ENCODE peak calls at places on chromosomes 7 and 10, in eight cellular contexts. U, J, T, Y, F, I, O and G are unnamed samples.

GRCh38 chr10:71713135-71714040 is 6.2 kb downstream of the C10orf105 start:
- DNase-seq in F (no peak), I (no peak), Y (no peak), U (peak; percentile 16), O (peak; percentile 41), T (peak; percentile 88), J (peak; percentile 43), G (no peak)

GRCh38 chr10:122494173-122494820 is 32.9 kb downstream of the HTRA1 start:
- DNase-seq in Y (no peak), J (no peak), I (no peak), F (no peak), O (no peak), U (no peak), T (no peak), G (no peak)

GRCh38 chr7:104397442-104397841 is 69.0 kb downstream of the LHFPL3 start:
- DNase-seq in F (no peak), J (no peak), O (no peak), U (no peak), Y (no peak), I (no peak), T (no peak), G (no peak)

GRCh38 chr10:45151467-45152214 is 150.9 kb downstream of the ZNF22 start:
- DNase-seq in Y (no peak), F (no peak), O (no peak), I (no peak), J (no peak), T (no peak), U (no peak), G (no peak)

GRCh38 chr10:121774404-121774803 is 153.4 kb downstream of the ATE1 start:
- DNase-seq in T (no peak), Y (no peak), I (no peak), O (no peak), J (no peak), U (no peak), F (no peak), G (no peak)

GRCh38 chr10:77560471-77560870 is 77.1 kb downstream of the KCNMA1 start:
- DNase-seq in I (no peak), U (no peak), J (no peak), F (no peak), O (no peak), T (no peak), Y (no peak), G (no peak)

GRCh38 chr10:78760463-78761240 is 308.1 kb upstream of the ZMIZ1 start:
- DNase-seq in F (no peak), U (no peak), O (no peak), I (no peak), Y (no peak), T (no peak), J (no peak), G (no peak)

GRCh38 chr7:102275123-102275703 is 11.5 kb upstream of the SH2B2 start:
- DNase-seq in F (no peak), U (no peak), Y (no peak), J (no peak), T (no peak), O (no peak), I (no peak), G (no peak)

GRCh38 chr10:43202657-43203490 is 64.0 kb downstream of the RASGEF1A start:
- DNase-seq in I (peak; percentile 84), Y (no peak), F (peak; percentile 71), O (peak; percentile 63), U (peak; percentile 17), T (peak; percentile 45), J (no peak), G (no peak)

GRCh38 chr10:122147731-122148130 is 123.4 kb upstream of the BTBD16 start:
- DNase-seq in O (no peak), I (no peak), J (no peak), F (no peak), U (no peak), Y (no peak), T (no peak), G (no peak)

GRCh38 chr10:110372656-110373055 is 67.9 kb upstream of the SMNDC1 start:
- DNase-seq in F (no peak), I (no peak), Y (no peak), J (no peak), T (no peak), O (no peak), U (no peak), G (no peak)

GRCh38 chr10:117569610-117570395 is 27.3 kb downstream of the EMX2 start:
- DNase-seq in F (no peak), U (no peak), I (no peak), O (no peak), Y (no peak), T (no peak), J (no peak), G (no peak)

GRCh38 chr7:151382079-151382885 is 27.6 kb downstream of the WDR86 start:
- DNase-seq in Y (no peak), T (no peak), J (no peak), U (peak; percentile 47), I (no peak), F (peak; percentile 78), O (no peak), G (no peak)

GRCh38 chr7:132436121-132436520 is 140.1 kb downstream of the PLXNA4 start:
- DNase-seq in F (no peak), T (no peak), J (no peak), U (no peak), O (no peak), Y (no peak), I (no peak), G (no peak)

GRCh38 chr10:71647526-71648354 is 71.8 kb downstream of the C10orf105 start:
- DNase-seq in T (no peak), U (no peak), J (no peak), I (no peak), Y (no peak), O (no peak), F (no peak), G (no peak)

GRCh38 chr7:71618281-71618680 is 486.3 kb downstream of the GALNT17 start:
- DNase-seq in I (no peak), Y (no peak), T (no peak), O (no peak), F (no peak), U (no peak), J (no peak), G (no peak)

GRCh38 chr10:21166557-21167287 is 269.6 kb upstream of the NEBL start:
- DNase-seq in Y (no peak), O (no peak), T (no peak), J (no peak), F (no peak), U (no peak), I (no peak), G (no peak)

GRCh38 chr7:22238354-22239311 is 118.3 kb downstream of the RAPGEF5 start:
- DNase-seq in T (no peak), J (no peak), O (no peak), Y (no peak), F (no peak), U (no peak), I (no peak), G (no peak)

GRCh38 chr10:27998954-27999275 is at the start of gene ODAD2:
- DNase-seq in T (no peak), Y (peak; percentile 11), U (no peak), F (no peak), I (no peak), O (peak; percentile 23), J (no peak), G (no peak)

GRCh38 chr7:140062118-140062527 is 628 bp downstream of the PARP12 start:
- DNase-seq in J (no peak), U (peak; percentile 42), I (peak; percentile 63), T (no peak), Y (peak; percentile 52), O (no peak), F (peak; percentile 89), G (no peak)

GRCh38 chr10:88952647-88953111 is at the start of gene ACTA2:
- DNase-seq in I (no peak), F (no peak), Y (no peak), T (peak; percentile 86), O (no peak), J (no peak), U (no peak), G (no peak)

GRCh38 chr7:75931676-75932075 is 16.7 kb downstream of the POR start:
- DNase-seq in I (no peak), F (no peak), T (no peak), Y (no peak), O (no peak), J (no peak), U (no peak), G (no peak)

GRCh38 chr7:31022726-31023125 is 29.4 kb upstream of the ADCYAP1R1 start:
- DNase-seq in Y (no peak), J (no peak), I (no peak), T (no peak), U (no peak), O (no peak), F (no peak), G (no peak)

GRCh38 chr7:112419543-112420130 is 30.6 kb upstream of the IFRD1 start:
- DNase-seq in Y (no peak), O (no peak), I (no peak), U (no peak), J (no peak), T (no peak), F (no peak), G (no peak)

GRCh38 chr7:108637049-108637621 is 67.5 kb downstream of the DNAJB9 start:
- DNase-seq in Y (no peak), J (no peak), F (no peak), T (no peak), I (no peak), O (no peak), U (no peak), G (no peak)

GRCh38 chr7:101126651-101127459 is at the start of gene SERPINE1:
- DNase-seq in J (no peak), Y (peak; percentile 25), T (peak; percentile 94), F (peak; percentile 33), I (peak; percentile 76), U (peak; percentile 9), O (peak; percentile 56), G (peak; percentile 86)

GRCh38 chr10:78335691-78336401 is 302.2 kb downstream of the RPS24 start:
- DNase-seq in O (no peak), F (no peak), Y (no peak), J (no peak), I (no peak), U (no peak), T (peak; percentile 44), G (no peak)

GRCh38 chr7:136923111-136923510 is 54.7 kb downstream of the CHRM2 start:
- DNase-seq in I (no peak), U (no peak), T (no peak), J (no peak), Y (no peak), F (no peak), O (no peak), G (no peak)

GRCh38 chr10:98339790-98340189 is 71.8 kb upstream of the LOXL4 start:
- DNase-seq in O (no peak), I (no peak), F (peak; percentile 64), U (no peak), J (no peak), T (no peak), Y (no peak), G (no peak)

GRCh38 chr10:47413531-47414226 is 29.6 kb upstream of the ZNF488 start:
- DNase-seq in O (no peak), I (no peak), Y (no peak), U (no peak), J (no peak), F (no peak), T (no peak), G (no peak)

GRCh38 chr7:5064391-5065106 is 18.9 kb downstream of the RBAK start:
- DNase-seq in T (no peak), J (no peak), Y (no peak), I (no peak), U (no peak), O (no peak), F (no peak), G (no peak)

GRCh38 chr7:116128139-116128538 is 82.2 kb upstream of the TES start:
- DNase-seq in I (no peak), J (no peak), T (no peak), Y (no peak), F (no peak), O (no peak), U (no peak), G (no peak)